ENCODE peak calls at places on chromosomes 6 and 20, in ten cellular contexts. One of them, this sample, is unnamed.

GRCh38 chr6:159126590-159126989 is 42.6 kb upstream of the FNDC1 start:
- DNase-seq in left ventricle myocardium inferior: peak; percentile 73
- DNase-seq in Karpas-422: no peak
- DNase-seq in pancreas: no peak
- DNase-seq in CD4-positive, alpha-beta memory T cell: no peak
- DNase-seq in SK-N-SH: no peak
- DNase-seq in tibial nerve: no peak
- DNase-seq in PC-3: no peak
- DNase-seq in BE2C: no peak
- DNase-seq in keratinocyte: no peak
- DNase-seq in this sample: no peak

GRCh38 chr6:114739656-114740055 is 396.8 kb upstream of the HS3ST5 start:
- DNase-seq in PC-3: no peak
- DNase-seq in pancreas: no peak
- DNase-seq in CD4-positive, alpha-beta memory T cell: no peak
- DNase-seq in SK-N-SH: no peak
- DNase-seq in Karpas-422: no peak
- DNase-seq in BE2C: peak; percentile 37
- DNase-seq in left ventricle myocardium inferior: no peak
- DNase-seq in keratinocyte: no peak
- DNase-seq in tibial nerve: no peak
- DNase-seq in this sample: no peak

GRCh38 chr20:59192533-59192896 is 28.9 kb downstream of the ZNF831 start:
- DNase-seq in keratinocyte: no peak
- DNase-seq in SK-N-SH: no peak
- DNase-seq in left ventricle myocardium inferior: no peak
- DNase-seq in PC-3: no peak
- DNase-seq in CD4-positive, alpha-beta memory T cell: no peak
- DNase-seq in pancreas: no peak
- DNase-seq in BE2C: no peak
- DNase-seq in Karpas-422: no peak
- DNase-seq in tibial nerve: no peak
- DNase-seq in this sample: no peak

GRCh38 chr6:154219250-154219649 is 137.4 kb downstream of the IPCEF1 start:
- DNase-seq in tibial nerve: no peak
- DNase-seq in PC-3: no peak
- DNase-seq in BE2C: no peak
- DNase-seq in pancreas: no peak
- DNase-seq in keratinocyte: no peak
- DNase-seq in Karpas-422: no peak
- DNase-seq in SK-N-SH: no peak
- DNase-seq in CD4-positive, alpha-beta memory T cell: no peak
- DNase-seq in left ventricle myocardium inferior: no peak
- DNase-seq in this sample: no peak

GRCh38 chr20:58216334-58216733 is 12.1 kb downstream of the ANKRD60 start:
- DNase-seq in Karpas-422: no peak
- DNase-seq in keratinocyte: no peak
- DNase-seq in PC-3: no peak
- DNase-seq in SK-N-SH: no peak
- DNase-seq in pancreas: no peak
- DNase-seq in tibial nerve: no peak
- DNase-seq in BE2C: no peak
- DNase-seq in CD4-positive, alpha-beta memory T cell: no peak
- DNase-seq in left ventricle myocardium inferior: no peak
- DNase-seq in this sample: no peak

GRCh38 chr6:50602191-50602810 is 111.0 kb upstream of the TFAP2D start:
- DNase-seq in PC-3: peak; percentile 76
- DNase-seq in pancreas: no peak
- DNase-seq in tibial nerve: peak; percentile 24
- DNase-seq in SK-N-SH: peak; percentile 14
- DNase-seq in keratinocyte: peak; percentile 2
- DNase-seq in left ventricle myocardium inferior: no peak
- DNase-seq in CD4-positive, alpha-beta memory T cell: no peak
- DNase-seq in BE2C: peak; percentile 12
- DNase-seq in Karpas-422: peak; percentile 77
- DNase-seq in this sample: no peak

GRCh38 chr20:49562341-49563014 is 5.5 kb downstream of the PTGIS start:
- DNase-seq in Karpas-422: no peak
- DNase-seq in PC-3: peak; percentile 74
- DNase-seq in keratinocyte: no peak
- DNase-seq in BE2C: no peak
- DNase-seq in pancreas: no peak
- DNase-seq in SK-N-SH: no peak
- DNase-seq in left ventricle myocardium inferior: peak; percentile 80
- DNase-seq in CD4-positive, alpha-beta memory T cell: no peak
- DNase-seq in tibial nerve: peak; percentile 77
- DNase-seq in this sample: peak; percentile 61

GRCh38 chr20:52864895-52865590 is 107.1 kb upstream of the TSHZ2 start:
- DNase-seq in Karpas-422: no peak
- DNase-seq in pancreas: no peak
- DNase-seq in left ventricle myocardium inferior: no peak
- DNase-seq in keratinocyte: no peak
- DNase-seq in CD4-positive, alpha-beta memory T cell: no peak
- DNase-seq in tibial nerve: no peak
- DNase-seq in SK-N-SH: no peak
- DNase-seq in BE2C: no peak
- DNase-seq in PC-3: no peak
- DNase-seq in this sample: no peak

GRCh38 chr6:32847795-32848194 is 3.9 kb upstream of the PSMB8 start:
- DNase-seq in pancreas: no peak
- DNase-seq in CD4-positive, alpha-beta memory T cell: no peak
- DNase-seq in BE2C: no peak
- DNase-seq in left ventricle myocardium inferior: no peak
- DNase-seq in SK-N-SH: no peak
- DNase-seq in PC-3: no peak
- DNase-seq in keratinocyte: no peak
- DNase-seq in tibial nerve: no peak
- DNase-seq in Karpas-422: no peak
- DNase-seq in this sample: no peak

GRCh38 chr6:4280721-4281120 is 145.3 kb upstream of the ECI2 start:
- DNase-seq in pancreas: no peak
- DNase-seq in tibial nerve: no peak
- DNase-seq in BE2C: no peak
- DNase-seq in PC-3: peak; percentile 88
- DNase-seq in left ventricle myocardium inferior: no peak
- DNase-seq in Karpas-422: peak; percentile 26
- DNase-seq in keratinocyte: peak; percentile 87
- DNase-seq in SK-N-SH: no peak
- DNase-seq in CD4-positive, alpha-beta memory T cell: no peak
- DNase-seq in this sample: no peak

GRCh38 chr6:100202417-100203194 is 208.6 kb upstream of the MCHR2 start:
- DNase-seq in tibial nerve: peak; percentile 19
- DNase-seq in BE2C: no peak
- DNase-seq in SK-N-SH: no peak
- DNase-seq in left ventricle myocardium inferior: no peak
- DNase-seq in pancreas: no peak
- DNase-seq in Karpas-422: no peak
- DNase-seq in keratinocyte: peak; percentile 52
- DNase-seq in PC-3: peak; percentile 94
- DNase-seq in CD4-positive, alpha-beta memory T cell: no peak
- DNase-seq in this sample: no peak

GRCh38 chr20:37096415-37097039 is 730 bp upstream of the RBL1 start:
- DNase-seq in PC-3: no peak
- DNase-seq in left ventricle myocardium inferior: no peak
- DNase-seq in keratinocyte: no peak
- DNase-seq in SK-N-SH: no peak
- DNase-seq in pancreas: no peak
- DNase-seq in Karpas-422: peak; percentile 86
- DNase-seq in CD4-positive, alpha-beta memory T cell: no peak
- DNase-seq in tibial nerve: no peak
- DNase-seq in BE2C: no peak
- DNase-seq in this sample: peak; percentile 29

GRCh38 chr6:125784365-125784764 is 6.4 kb upstream of the NCOA7 start:
- DNase-seq in left ventricle myocardium inferior: no peak
- DNase-seq in tibial nerve: no peak
- DNase-seq in pancreas: no peak
- DNase-seq in keratinocyte: no peak
- DNase-seq in SK-N-SH: no peak
- DNase-seq in PC-3: peak; percentile 62
- DNase-seq in BE2C: no peak
- DNase-seq in Karpas-422: no peak
- DNase-seq in CD4-positive, alpha-beta memory T cell: no peak
- DNase-seq in this sample: no peak

GRCh38 chr6:125779924-125780539 is 10.7 kb upstream of the NCOA7 start:
- DNase-seq in PC-3: peak; percentile 94
- DNase-seq in Karpas-422: peak; percentile 97
- DNase-seq in keratinocyte: peak; percentile 61
- DNase-seq in CD4-positive, alpha-beta memory T cell: peak; percentile 93
- DNase-seq in SK-N-SH: peak; percentile 86
- DNase-seq in left ventricle myocardium inferior: peak; percentile 79
- DNase-seq in tibial nerve: peak; percentile 93
- DNase-seq in pancreas: peak; percentile 83
- DNase-seq in BE2C: peak; percentile 77
- DNase-seq in this sample: peak; percentile 75

GRCh38 chr6:125781307-125781868 is 9.4 kb upstream of the NCOA7 start:
- DNase-seq in PC-3: peak; percentile 31
- DNase-seq in left ventricle myocardium inferior: no peak
- DNase-seq in BE2C: no peak
- DNase-seq in Karpas-422: peak; percentile 75
- DNase-seq in CD4-positive, alpha-beta memory T cell: no peak
- DNase-seq in tibial nerve: no peak
- DNase-seq in keratinocyte: no peak
- DNase-seq in pancreas: no peak
- DNase-seq in SK-N-SH: peak; percentile 27
- DNase-seq in this sample: no peak

DNA sequence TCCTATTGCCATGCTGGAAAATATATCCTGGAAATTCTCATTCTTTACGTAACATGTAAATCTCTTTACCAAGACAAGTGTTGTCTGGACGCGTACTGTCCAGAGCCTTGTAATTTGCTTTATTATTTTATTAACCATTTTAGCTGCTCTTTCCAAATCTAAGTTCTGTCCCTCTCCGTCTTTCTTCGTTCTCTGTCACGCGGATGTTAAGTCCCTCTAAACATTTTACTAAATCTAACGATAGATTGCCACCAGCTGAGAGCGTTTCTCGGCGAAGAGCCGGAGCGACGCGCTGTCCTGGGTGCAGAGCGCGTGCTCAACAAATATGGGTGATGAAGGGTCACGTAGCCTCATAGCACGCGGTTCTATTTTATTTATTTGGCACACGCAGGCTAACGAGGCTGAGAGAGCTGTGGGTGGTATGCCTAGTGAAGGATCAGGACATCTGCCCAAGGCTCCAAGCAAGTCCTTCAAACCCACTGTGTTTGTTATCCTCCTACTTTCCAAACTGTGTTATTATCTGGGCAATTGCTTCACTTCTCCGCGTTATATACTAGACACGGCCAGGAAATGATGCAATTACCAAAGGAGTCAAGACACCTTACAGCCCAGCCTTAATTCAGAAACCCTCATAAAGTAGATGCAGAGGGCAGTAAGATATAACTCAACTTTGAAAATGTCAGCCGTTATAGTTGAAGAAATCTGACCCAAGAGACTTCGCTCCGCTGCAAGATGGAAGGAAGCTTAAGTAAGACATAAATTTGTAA is 10.0 kb upstream of the NCOA7 start:
- DNase-seq in keratinocyte: no peak
- DNase-seq in PC-3: peak; percentile 58
- DNase-seq in Karpas-422: peak; percentile 91
- DNase-seq in SK-N-SH: peak; percentile 60
- DNase-seq in left ventricle myocardium inferior: peak; percentile 45
- DNase-seq in pancreas: peak; percentile 41
- DNase-seq in BE2C: peak; percentile 62
- DNase-seq in tibial nerve: peak; percentile 57
- DNase-seq in CD4-positive, alpha-beta memory T cell: peak; percentile 71
- DNase-seq in this sample: peak; percentile 44
- H3K4me1 ChIP-seq in keratinocyte: peaks cover 11% of the 10 kb centered on the region
- H3K4me1 ChIP-seq in PC-3: peaks cover 15% of the 10 kb centered on the region
- H3K4me1 ChIP-seq in Karpas-422: peaks cover 35% of the 10 kb centered on the region
- H3K4me1 ChIP-seq in SK-N-SH: peaks cover 6% of the 10 kb centered on the region
- H3K4me1 ChIP-seq in left ventricle myocardium inferior: peaks cover 13% of the 10 kb centered on the region
- H3K4me1 ChIP-seq in pancreas: peaks cover 5% of the 10 kb centered on the region
- H3K4me1 ChIP-seq in BE2C: no peaks in the 10 kb centered on the region
- H3K4me1 ChIP-seq in tibial nerve: no peaks in the 10 kb centered on the region
- H3K4me1 ChIP-seq in CD4-positive, alpha-beta memory T cell: peaks cover 17% of the 10 kb centered on the region
- H3K4me1 ChIP-seq in this sample: peaks cover 13% of the 10 kb centered on the region

DNA sequence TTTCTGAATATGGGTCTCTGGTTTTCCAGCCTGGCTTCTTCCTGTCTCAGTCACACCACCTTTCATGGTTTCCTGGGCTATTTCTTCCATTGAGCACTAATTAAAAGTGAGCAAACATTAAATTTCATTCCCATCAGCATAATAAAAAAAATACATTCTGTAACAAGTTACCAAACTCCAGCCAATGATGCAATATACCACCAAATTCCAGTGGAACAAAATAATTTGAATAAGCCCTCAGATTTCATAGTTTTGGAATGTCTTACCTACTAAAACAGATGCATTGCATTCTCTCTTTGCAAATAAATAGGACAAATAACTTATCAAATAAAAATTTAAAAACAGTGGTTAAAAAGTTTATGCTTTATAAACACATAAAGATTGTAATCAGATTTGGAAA is 97.8 kb upstream of the PRDM1 start:
- DNase-seq in BE2C: no peak
- DNase-seq in PC-3: no peak
- DNase-seq in tibial nerve: no peak
- DNase-seq in Karpas-422: no peak
- DNase-seq in SK-N-SH: no peak
- DNase-seq in pancreas: no peak
- DNase-seq in keratinocyte: no peak
- DNase-seq in left ventricle myocardium inferior: no peak
- DNase-seq in CD4-positive, alpha-beta memory T cell: no peak
- DNase-seq in this sample: no peak
- H3K27me3 ChIP-seq in BE2C: peaks cover 9% of the 10 kb centered on the region
- H3K27me3 ChIP-seq in PC-3: no peaks in the 10 kb centered on the region
- H3K27me3 ChIP-seq in tibial nerve: no peaks in the 10 kb centered on the region
- H3K27me3 ChIP-seq in Karpas-422: no peaks in the 10 kb centered on the region
- H3K27me3 ChIP-seq in SK-N-SH: no peaks in the 10 kb centered on the region
- H3K27me3 ChIP-seq in pancreas: no peaks in the 10 kb centered on the region
- H3K27me3 ChIP-seq in keratinocyte: no peaks in the 10 kb centered on the region
- H3K27me3 ChIP-seq in left ventricle myocardium inferior: peaks cover 99% of the 10 kb centered on the region
- H3K27me3 ChIP-seq in CD4-positive, alpha-beta memory T cell: peaks cover 6% of the 10 kb centered on the region
- H3K27me3 ChIP-seq in this sample: no peaks in the 10 kb centered on the region

GRCh38 chr20:62240015-62240685 is 1.8 kb downstream of the OSBPL2 start:
- DNase-seq in pancreas: peak; percentile 29
- DNase-seq in left ventricle myocardium inferior: no peak
- DNase-seq in CD4-positive, alpha-beta memory T cell: no peak
- DNase-seq in keratinocyte: no peak
- DNase-seq in PC-3: no peak
- DNase-seq in Karpas-422: no peak
- DNase-seq in BE2C: no peak
- DNase-seq in SK-N-SH: no peak
- DNase-seq in tibial nerve: no peak
- DNase-seq in this sample: no peak
- H3K4me1 ChIP-seq in pancreas: peaks cover 49% of the 10 kb centered on the region
- H3K4me1 ChIP-seq in left ventricle myocardium inferior: peaks cover 84% of the 10 kb centered on the region
- H3K4me1 ChIP-seq in CD4-positive, alpha-beta memory T cell: peaks cover 38% of the 10 kb centered on the region
- H3K4me1 ChIP-seq in keratinocyte: peaks cover 33% of the 10 kb centered on the region
- H3K4me1 ChIP-seq in PC-3: peaks cover 29% of the 10 kb centered on the region
- H3K4me1 ChIP-seq in Karpas-422: peaks cover 14% of the 10 kb centered on the region
- H3K4me1 ChIP-seq in BE2C: no peaks in the 10 kb centered on the region
- H3K4me1 ChIP-seq in SK-N-SH: peaks cover 5% of the 10 kb centered on the region
- H3K4me1 ChIP-seq in tibial nerve: peaks cover 10% of the 10 kb centered on the region
- H3K4me1 ChIP-seq in this sample: peaks cover 11% of the 10 kb centered on the region

DNA sequence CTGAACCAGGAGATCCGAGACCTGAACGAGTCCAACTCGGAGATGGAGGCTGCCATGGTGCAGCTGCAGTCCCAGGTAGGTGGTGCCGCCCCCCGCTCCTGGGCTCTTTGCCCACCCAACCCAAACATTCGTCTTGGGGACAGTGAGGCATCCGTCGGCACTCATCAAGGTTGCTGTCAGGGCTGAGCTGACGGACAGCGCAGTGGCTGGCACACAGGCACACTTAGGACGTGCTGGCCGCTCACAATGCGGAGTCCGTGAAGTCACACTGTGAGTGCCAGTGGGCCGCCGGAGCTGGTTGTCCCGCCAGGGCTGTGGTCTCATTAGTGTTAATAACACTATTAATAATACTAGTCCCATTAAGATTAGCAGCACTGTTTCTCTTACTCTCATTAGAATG is 18.2 kb upstream of the PCMTD2 start:
- DNase-seq in pancreas: peak; percentile 17
- DNase-seq in left ventricle myocardium inferior: no peak
- DNase-seq in keratinocyte: no peak
- DNase-seq in CD4-positive, alpha-beta memory T cell: no peak
- DNase-seq in SK-N-SH: no peak
- DNase-seq in BE2C: no peak
- DNase-seq in Karpas-422: no peak
- DNase-seq in PC-3: no peak
- DNase-seq in tibial nerve: no peak
- DNase-seq in this sample: peak; percentile 35
- H3K27me3 ChIP-seq in pancreas: no peaks in the 10 kb centered on the region
- H3K27me3 ChIP-seq in left ventricle myocardium inferior: no peaks in the 10 kb centered on the region
- H3K27me3 ChIP-seq in keratinocyte: peaks cover 14% of the 10 kb centered on the region
- H3K27me3 ChIP-seq in CD4-positive, alpha-beta memory T cell: no peaks in the 10 kb centered on the region
- H3K27me3 ChIP-seq in SK-N-SH: no peaks in the 10 kb centered on the region
- H3K27me3 ChIP-seq in BE2C: no peaks in the 10 kb centered on the region
- H3K27me3 ChIP-seq in Karpas-422: no peaks in the 10 kb centered on the region
- H3K27me3 ChIP-seq in PC-3: peaks cover 6% of the 10 kb centered on the region
- H3K27me3 ChIP-seq in tibial nerve: no peaks in the 10 kb centered on the region
- H3K27me3 ChIP-seq in this sample: no peaks in the 10 kb centered on the region

This sample was measured in Caco-2.